ENCODE peak calls at places on chromosomes 7 and 10, in six cellular contexts. R, P, S, A, Z and D are unnamed samples.

GRCh38 chr10:91163269-91163708 is 57.2 kb upstream of the PCGF5 start:
- DNase-seq in Z (peak; percentile 15), A (no peak), P (peak; percentile 61), R (peak; percentile 36), S (no peak), D (peak; percentile 81)

GRCh38 chr10:74011762-74012161 is 13.8 kb downstream of the VCL start:
- DNase-seq in A (no peak), Z (peak; percentile 79), P (no peak), S (no peak), R (no peak), D (no peak)

GRCh38 chr10:119737827-119738226 is 12.0 kb downstream of the INPP5F start:
- DNase-seq in Z (peak; percentile 63), S (peak; percentile 63), R (peak; percentile 60), P (no peak), A (no peak), D (no peak)

GRCh38 chr10:89837173-89838001 is 136.0 kb downstream of the KIF20B start:
- DNase-seq in P (no peak), R (no peak), Z (no peak), A (no peak), S (no peak), D (no peak)

GRCh38 chr7:49001610-49002033 is 77.3 kb downstream of the CDC14C start:
- DNase-seq in Z (no peak), P (peak; percentile 86), S (no peak), R (peak; percentile 8), A (peak; percentile 13), D (no peak)

GRCh38 chr7:138396251-138397070 is 63.6 kb upstream of the TRIM24 start:
- DNase-seq in Z (no peak), R (no peak), A (no peak), P (peak; percentile 47), S (no peak), D (no peak)

GRCh38 chr7:114575098-114575497 is 160.5 kb downstream of the FOXP2 start:
- DNase-seq in Z (no peak), A (no peak), P (no peak), S (no peak), R (no peak), D (no peak)

GRCh38 chr7:92781117-92781720 is 55.2 kb downstream of the CDK6 start:
- DNase-seq in R (no peak), S (no peak), Z (no peak), P (no peak), A (no peak), D (no peak)

GRCh38 chr10:118032564-118032963 is 14.2 kb downstream of the RAB11FIP2 start:
- DNase-seq in R (no peak), P (no peak), S (no peak), Z (no peak), A (no peak), D (no peak)

GRCh38 chr7:115707684-115708341 is 322.8 kb downstream of the TFEC start:
- DNase-seq in R (no peak), P (no peak), A (peak; percentile 7), S (no peak), Z (no peak), D (no peak)

GRCh38 chr7:38744746-38745145 is 113.6 kb upstream of the AMPH start:
- DNase-seq in P (no peak), R (no peak), S (no peak), Z (peak; percentile 97), A (no peak), D (no peak)

GRCh38 chr7:79290398-79290797 is 163.1 kb downstream of the MAGI2 start:
- DNase-seq in Z (no peak), P (no peak), S (no peak), A (no peak), R (no peak), D (no peak)

GRCh38 chr7:137592232-137592896 is 248.8 kb upstream of the PTN start:
- DNase-seq in Z (no peak), P (peak; percentile 72), A (peak; percentile 79), S (peak; percentile 66), R (peak; percentile 80), D (peak; percentile 64)

GRCh38 chr7:125357681-125358440 is 428.2 kb upstream of the POT1 start:
- DNase-seq in P (no peak), Z (no peak), S (no peak), A (no peak), R (no peak), D (no peak)

GRCh38 chr10:97784200-97784811 is 12.5 kb upstream of the SFRP5 start:
- DNase-seq in Z (no peak), R (no peak), A (no peak), P (no peak), S (no peak), D (no peak)

GRCh38 chr7:100198266-100198665 is 20.5 kb downstream of the STAG3 start:
- DNase-seq in A (no peak), P (no peak), S (no peak), R (no peak), Z (no peak), D (no peak)